ENCODE peak calls at places on chromosomes 16 and 17, in five cellular contexts. G is tibial nerve; S is ACHN; U is CD4-positive, alpha-beta T cell; V is hepatic stellate cell. Q is an unnamed sample.

GRCh38 chr17:65100316-65101140 is 36.6 kb upstream of the RGS9 start:
- DNase-seq in V (peak; percentile 74), G (peak; percentile 73), S (peak; percentile 86), U (peak; percentile 77), Q (peak; percentile 87)

GRCh38 chr17:49443862-49444261 is 29.2 kb upstream of the PHB1 start:
- DNase-seq in S (no peak), V (no peak), U (no peak), G (no peak), Q (no peak)

GRCh38 chr16:17160285-17160854 is 310.4 kb downstream of the XYLT1 start:
- DNase-seq in G (no peak), S (no peak), V (peak; percentile 23), U (no peak), Q (no peak)

GRCh38 chr16:77677129-77677528 is 45.2 kb upstream of the NUDT7 start:
- DNase-seq in U (no peak), G (no peak), V (no peak), S (no peak), Q (no peak)

GRCh38 chr16:4624827-4625616 is 396 bp downstream of the MGRN1 start:
- DNase-seq in V (peak; percentile 71), S (peak; percentile 74), G (no peak), U (peak; percentile 33), Q (peak; percentile 76)

GRCh38 chr17:31593806-31594205 is 202.3 kb downstream of the RAB11FIP4 start:
- DNase-seq in U (no peak), G (no peak), S (no peak), V (no peak), Q (no peak)

GRCh38 chr16:64983983-64984382 is 137.9 kb downstream of the CDH11 start:
- DNase-seq in G (no peak), S (peak; percentile 71), V (peak; percentile 38), U (no peak), Q (no peak)

GRCh38 chr16:55700961-55701360 is 45.2 kb downstream of the SLC6A2 start:
- DNase-seq in V (no peak), S (no peak), U (no peak), G (no peak), Q (no peak)